ENCODE peak calls at places on chromosomes 2 and 18, in five cellular contexts. L is RWPE2; H is CD8-positive, alpha-beta T cell; B is A549; D is pancreas. N is an unnamed sample.

GRCh38 chr2:8371653-8372052 is 310.2 kb upstream of the ID2 start:
- DNase-seq in L (no peak), H (no peak), B (no peak), D (no peak), N (no peak)

GRCh38 chr2:109456776-109457175 is 157.0 kb downstream of the SEPTIN10 start:
- DNase-seq in L (peak), H (no peak), B (no peak), D (no peak), N (no peak)

GRCh38 chr2:187424156-187424555 is 23.9 kb downstream of the CALCRL start:
- DNase-seq in L (no peak), H (no peak), B (no peak), D (no peak), N (no peak)

GRCh38 chr18:567119-567518 is 13.1 kb upstream of the CETN1 start:
- DNase-seq in L (no peak), H (no peak), B (no peak), D (no peak), N (no peak)

GRCh38 chr2:20726913-20727312 is 60.0 kb downstream of the GDF7 start:
- DNase-seq in L (no peak), H (no peak), B (no peak), D (no peak), N (no peak)

GRCh38 chr2:198975779-198976178 is 482.0 kb downstream of the SATB2 start:
- DNase-seq in L (no peak), H (no peak), B (no peak), D (no peak), N (no peak)

GRCh38 chr2:122203523-122203922 is 448.1 kb downstream of the TSN start:
- DNase-seq in L (no peak), H (no peak), B (no peak), D (no peak), N (no peak)

GRCh38 chr18:46920067-46920466 is 2.7 kb downstream of the KATNAL2 start:
- DNase-seq in L (no peak), H (no peak), B (no peak), D (no peak), N (no peak)

GRCh38 chr2:218990052-218990451 is 3.2 kb downstream of the CRYBA2 start:
- DNase-seq in L (peak), H (no peak), B (no peak), D (peak), N (no peak)

GRCh38 chr2:20065885-20066602 is 14.6 kb upstream of the LAPTM4A start:
- DNase-seq in L (peak), H (no peak), B (peak), D (peak), N (no peak)

GRCh38 chr18:9992988-9993845 is 79.4 kb downstream of the VAPA start:
- DNase-seq in L (no peak), H (no peak), B (no peak), D (no peak), N (no peak)

GRCh38 chr2:53075760-53076159 is 691.8 kb upstream of the CHAC2 start:
- DNase-seq in L (no peak), H (no peak), B (no peak), D (peak), N (no peak)

GRCh38 chr18:26073742-26074141 is 16.7 kb downstream of the SS18 start:
- DNase-seq in L (no peak), H (no peak), B (no peak), D (no peak), N (no peak)

GRCh38 chr2:232331071-232331470 is 47.5 kb upstream of the ALPP start:
- DNase-seq in L (peak), H (no peak), B (no peak), D (peak), N (no peak)

GRCh38 chr2:232336241-232336736 is 42.3 kb upstream of the ALPP start:
- DNase-seq in L (peak), H (no peak), B (no peak), D (no peak), N (no peak)

GRCh38 chr2:232335859-232336215 is 42.7 kb upstream of the ALPP start:
- DNase-seq in L (no peak), H (no peak), B (no peak), D (no peak), N (no peak)

GRCh38 chr2:232332940-232333259 is 45.7 kb upstream of the ALPP start:
- DNase-seq in L (peak), H (no peak), B (no peak), D (no peak), N (no peak)

DNA sequence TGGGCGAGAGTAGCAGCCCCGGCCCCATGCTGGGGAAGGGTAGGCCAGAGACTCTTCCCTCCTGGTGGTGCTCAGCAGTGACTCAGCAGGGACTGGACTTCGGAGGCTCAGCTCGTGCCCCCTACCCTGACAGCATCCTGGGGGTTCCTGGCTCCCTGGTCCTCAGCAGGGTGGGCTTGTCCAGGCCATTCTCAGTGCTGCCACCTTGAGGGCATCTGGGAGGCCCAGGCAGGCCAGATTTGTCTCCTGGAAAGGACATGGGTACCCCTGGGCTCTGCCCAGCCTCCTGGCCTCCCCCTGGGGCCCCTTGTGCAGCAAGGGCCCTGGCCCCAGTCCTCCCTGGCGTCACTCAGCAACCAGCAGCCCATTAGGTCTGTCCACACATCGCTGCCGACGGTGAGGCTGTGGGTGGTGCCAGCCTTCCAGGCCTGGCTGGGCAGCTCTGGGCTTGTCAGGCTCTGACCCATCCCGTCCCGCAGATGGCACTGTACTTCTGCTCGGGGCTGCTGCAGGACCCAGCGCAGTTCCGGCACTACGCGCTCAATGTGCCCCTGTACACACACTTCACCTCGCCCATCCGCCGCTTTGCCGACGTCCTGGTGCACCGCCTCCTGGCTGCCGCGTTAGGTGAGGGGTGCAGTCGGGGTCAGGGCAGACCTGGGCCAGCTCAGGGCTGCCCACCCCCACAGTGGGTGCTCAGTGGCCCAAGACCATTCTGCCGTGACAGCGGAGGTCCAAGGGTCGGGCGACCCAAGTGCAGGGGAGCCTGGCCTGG is 45.0 kb upstream of the ALPP start:
- DNase-seq in L (peak), H (no peak), B (peak), D (no peak), N (peak)
- TF ChIP-seq CTCF in L (peak), H (no peak), B (peak), D (no peak), N (no peak)

DNA sequence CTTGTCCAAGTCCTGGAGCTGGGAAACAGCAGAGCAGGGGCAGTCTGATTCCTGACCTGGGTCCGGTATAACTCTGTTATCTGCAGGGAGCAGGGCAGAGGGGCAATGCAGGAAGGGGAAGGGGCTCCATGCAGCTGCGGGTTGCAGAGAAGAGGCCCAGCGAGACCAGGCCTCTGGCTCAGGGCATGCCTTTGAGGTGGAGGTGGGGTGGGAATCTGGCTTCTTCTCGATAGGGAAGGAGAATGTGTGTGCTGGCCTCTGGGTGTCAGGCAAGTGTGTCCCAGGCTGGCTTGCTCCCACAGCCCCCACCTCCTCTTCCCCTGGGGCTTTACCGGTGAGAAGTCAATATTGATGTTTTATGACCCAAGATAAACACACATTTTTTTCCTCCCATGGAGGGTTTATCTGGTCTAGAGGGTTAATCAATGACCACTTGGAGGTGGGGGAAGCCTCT is 187.1 kb upstream of the HAAO start:
- DNase-seq in L (peak), H (no peak), B (no peak), D (peak), N (no peak)
- TF ChIP-seq CTCF in L (no peak), H (no peak), B (peak), D (no peak), N (no peak)

GRCh38 chr2:134460583-134460998 is 206.7 kb downstream of the MGAT5 start:
- DNase-seq in L (no peak), H (no peak), B (peak), D (peak), N (peak)

GRCh38 chr2:134463726-134464076 is 209.8 kb downstream of the MGAT5 start:
- DNase-seq in L (no peak), H (no peak), B (no peak), D (no peak), N (no peak)

GRCh38 chr2:134461511-134461910 is 207.6 kb downstream of the MGAT5 start:
- DNase-seq in L (no peak), H (no peak), B (no peak), D (no peak), N (no peak)

GRCh38 chr2:134462791-134463725 is 209.2 kb downstream of the MGAT5 start:
- DNase-seq in L (no peak), H (no peak), B (no peak), D (no peak), N (no peak)

GRCh38 chr2:134462275-134462674 is 208.4 kb downstream of the MGAT5 start:
- DNase-seq in L (no peak), H (no peak), B (no peak), D (no peak), N (no peak)
- TF ChIP-seq CTCF in L (no peak), H (no peak), B (no peak), D (no peak), N (no peak)

GRCh38 chr2:159971365-159972122 is 90.9 kb downstream of the PLA2R1 start:
- DNase-seq in L (no peak), H (no peak), B (no peak), D (no peak), N (no peak)

GRCh38 chr2:159963700-159964099 is 98.7 kb downstream of the PLA2R1 start:
- DNase-seq in L (no peak), H (no peak), B (no peak), D (no peak), N (no peak)

GRCh38 chr2:159973325-159973724 is 89.1 kb downstream of the PLA2R1 start:
- DNase-seq in L (no peak), H (no peak), B (no peak), D (no peak), N (no peak)

GRCh38 chr2:159968282-159968900 is 94.0 kb downstream of the PLA2R1 start:
- DNase-seq in L (no peak), H (no peak), B (peak), D (no peak), N (peak)
- TF ChIP-seq CTCF in L (peak), H (no peak), B (peak), D (no peak), N (peak)

DNA sequence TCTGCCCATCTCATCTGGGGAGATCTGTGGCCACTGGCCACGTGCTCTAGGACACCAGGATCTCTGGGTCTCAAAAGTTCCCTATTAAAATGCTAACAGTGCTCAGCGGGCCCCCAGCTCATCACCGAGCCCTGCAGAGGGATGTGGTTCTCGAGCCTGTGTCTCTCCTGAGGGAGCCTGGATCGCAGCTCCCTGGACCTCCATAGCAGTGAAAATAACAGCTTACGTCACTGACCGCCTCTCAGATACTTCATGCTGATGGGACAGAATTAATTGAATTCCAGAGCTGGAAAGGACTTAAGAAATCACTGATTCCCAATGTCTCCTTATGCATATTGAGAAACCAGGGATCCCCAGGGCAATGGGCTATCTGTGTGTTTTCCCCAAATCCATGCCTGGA is 90.0 kb downstream of the GALR1 start:
- DNase-seq in L (no peak), H (no peak), B (no peak), D (no peak), N (no peak)
- TF ChIP-seq CTCF in L (no peak), H (no peak), B (no peak), D (no peak), N (no peak)

GRCh38 chr2:39068290-39068689 is 52.6 kb downstream of the SOS1 start:
- DNase-seq in L (no peak), H (no peak), B (no peak), D (no peak), N (no peak)

GRCh38 chr2:39069890-39070289 is 51.0 kb downstream of the SOS1 start:
- DNase-seq in L (no peak), H (no peak), B (no peak), D (no peak), N (no peak)

GRCh38 chr2:39065616-39066015 is 55.2 kb downstream of the SOS1 start:
- DNase-seq in L (no peak), H (no peak), B (no peak), D (no peak), N (no peak)

GRCh38 chr2:39068757-39069515 is 51.9 kb downstream of the SOS1 start:
- DNase-seq in L (no peak), H (no peak), B (no peak), D (no peak), N (no peak)
- TF ChIP-seq CTCF in L (peak), H (peak), B (no peak), D (no peak), N (no peak)

GRCh38 chr2:235054919-235055318 is 103.1 kb downstream of the SH3BP4 start:
- DNase-seq in L (no peak), H (no peak), B (no peak), D (no peak), N (no peak)

GRCh38 chr2:235053649-235054048 is 101.8 kb downstream of the SH3BP4 start:
- DNase-seq in L (no peak), H (no peak), B (no peak), D (peak), N (no peak)

GRCh38 chr2:235056768-235057167 is 105.0 kb downstream of the SH3BP4 start:
- DNase-seq in L (no peak), H (no peak), B (no peak), D (no peak), N (no peak)

GRCh38 chr2:235054497-235054896 is 102.7 kb downstream of the SH3BP4 start:
- DNase-seq in L (no peak), H (no peak), B (no peak), D (no peak), N (no peak)

GRCh38 chr2:235055891-235056516 is 104.2 kb downstream of the SH3BP4 start:
- DNase-seq in L (no peak), H (no peak), B (peak), D (peak), N (peak)
- TF ChIP-seq CTCF in L (peak), H (no peak), B (peak), D (peak), N (peak)

DNA sequence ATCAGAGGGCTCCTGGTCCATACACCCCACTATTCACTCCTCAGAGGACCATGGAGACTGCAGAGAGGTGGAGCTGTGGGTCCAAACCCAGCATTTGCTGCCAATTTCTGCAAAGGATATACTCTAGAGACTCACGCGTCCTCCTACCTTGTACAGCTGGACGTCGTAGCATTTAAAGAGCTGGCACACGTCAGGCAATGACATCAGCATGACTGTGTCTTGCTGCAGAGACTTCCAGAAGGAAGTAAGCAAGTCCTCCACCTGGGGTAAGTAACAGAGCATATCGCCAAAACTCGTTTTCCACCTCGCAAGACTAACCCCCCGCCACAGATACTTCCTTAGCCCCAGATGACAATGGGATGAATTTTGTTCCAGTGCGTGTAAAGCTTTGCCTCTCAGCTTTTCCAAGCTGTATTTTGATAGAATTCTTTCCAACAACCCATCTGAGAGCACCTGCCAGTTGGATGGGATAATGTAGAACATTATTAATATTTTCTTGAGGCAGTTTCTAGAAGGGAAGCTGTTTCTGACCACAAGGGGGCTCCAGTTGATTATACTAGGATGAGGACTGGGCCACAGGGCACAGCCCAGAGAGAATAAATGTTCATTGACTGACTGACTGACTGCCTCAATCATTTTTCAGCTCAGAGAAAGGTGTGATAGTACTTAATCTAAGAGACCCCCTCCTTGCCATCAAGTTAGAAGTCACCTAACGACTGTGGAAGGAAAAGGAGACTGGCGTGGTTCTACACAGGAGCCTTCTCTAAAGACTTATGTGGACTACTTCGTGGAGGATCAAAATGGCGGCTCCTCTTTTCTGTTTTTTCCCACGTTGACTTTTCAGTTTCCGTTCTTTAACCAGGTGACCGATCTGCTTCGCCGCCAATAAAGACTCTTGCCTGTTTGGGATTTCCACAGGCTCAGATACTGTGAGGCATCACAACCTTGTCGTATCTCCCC is 31.7 kb upstream of the CREG2 start:
- DNase-seq in L (no peak), H (peak), B (peak), D (no peak), N (peak)
- TF ChIP-seq CTCF in L (peak), H (peak), B (peak), D (peak), N (peak)

N was measured in endothelial cell.